ENCODE peak calls at places on chromosomes 12 and 14, in eight cellular contexts. T is Caco-2; I is cardiac muscle cell; Z is MM.1S; D is psoas muscle; B is CD8-positive, alpha-beta memory T cell; N is astrocyte; L is tibial nerve. M is an unnamed sample.
A peak's percentile ranks its signal among the peaks of the same experiment; 100 is the strongest.

GRCh38 chr12:8446642-8447547 is 8.9 kb upstream of the CLEC6A start:
- DNase-seq in T (no peak), I (no peak), Z (no peak), D (no peak), B (no peak), N (no peak), L (no peak), M (no peak)

GRCh38 chr12:12807970-12808702 is 5.0 kb upstream of the DDX47 start:
- DNase-seq in T (no peak), I (no peak), Z (peak; percentile 79), D (peak; percentile 34), B (peak; percentile 27), N (no peak), L (no peak), M (peak; percentile 36)

GRCh38 chr14:31510222-31510621 is 22.4 kb upstream of the GPR33 start:
- DNase-seq in T (no peak), I (peak; percentile 37), Z (peak; percentile 7), D (no peak), B (no peak), N (peak; percentile 3), L (no peak), M (no peak)

GRCh38 chr14:63654346-63654745 is 12.7 kb upstream of the WDR89 start:
- DNase-seq in T (no peak), I (no peak), Z (no peak), D (no peak), B (no peak), N (peak; percentile 37), L (no peak), M (no peak)

GRCh38 chr12:85138833-85139232 is 102.7 kb downstream of the LRRIQ1 start:
- DNase-seq in T (no peak), I (no peak), Z (no peak), D (no peak), B (no peak), N (no peak), L (no peak), M (no peak)

GRCh38 chr12:49279706-49280159 is 14.9 kb downstream of the TUBA1C start:
- DNase-seq in T (no peak), I (no peak), Z (no peak), D (no peak), B (no peak), N (peak; percentile 54), L (no peak), M (no peak)

GRCh38 chr12:127926004-127926403 is 341.0 kb upstream of the TMEM132C start:
- DNase-seq in T (no peak), I (no peak), Z (no peak), D (no peak), B (no peak), N (peak; percentile 14), L (no peak), M (no peak)

GRCh38 chr12:31405021-31405420 is 79.1 kb upstream of the SINHCAF start:
- DNase-seq in T (no peak), I (no peak), Z (no peak), D (no peak), B (no peak), N (no peak), L (no peak), M (no peak)

GRCh38 chr12:53327435-53328042 is 6.1 kb upstream of the AAAS start:
- DNase-seq in T (no peak), I (peak; percentile 48), Z (no peak), D (no peak), B (no peak), N (no peak), L (no peak), M (no peak)

GRCh38 chr14:29043751-29044150 is 277.2 kb downstream of the FOXG1 start:
- DNase-seq in T (no peak), I (no peak), Z (no peak), D (no peak), B (no peak), N (no peak), L (no peak), M (no peak)
- H3K9me3 ChIP-seq in T (peaks cover 3% of the 10 kb centered on the region), I (no peaks in the 10 kb centered on the region), Z (no peaks in the 10 kb centered on the region), D (no peaks in the 10 kb centered on the region), B (no peaks in the 10 kb centered on the region), N (no peaks in the 10 kb centered on the region), L (no peaks in the 10 kb centered on the region), M (peaks cover 2% of the 10 kb centered on the region)

DNA sequence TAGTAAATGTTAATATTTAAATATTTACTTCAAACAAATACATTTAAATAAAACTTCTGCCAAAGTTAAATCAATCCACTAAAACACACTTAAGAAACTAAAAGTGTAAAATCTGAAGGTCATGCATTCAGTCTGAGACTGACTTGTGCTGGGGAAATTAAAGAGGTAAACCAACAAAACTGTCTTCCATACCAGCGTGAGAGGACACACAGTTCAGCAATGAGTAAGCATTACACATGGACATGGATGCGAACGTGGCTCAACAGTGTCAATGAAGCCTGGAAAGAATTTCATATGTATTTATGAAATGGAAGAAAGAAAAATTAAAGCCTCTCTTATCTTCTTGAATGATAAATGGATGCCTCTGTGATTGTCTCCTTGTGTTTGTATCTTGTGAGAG is 1052.3 kb downstream of the AACS start:
- DNase-seq in T (no peak), I (no peak), Z (no peak), D (no peak), B (no peak), N (no peak), L (no peak), M (no peak)
- H3K9me3 ChIP-seq in T (no peaks in the 10 kb centered on the region), I (no peaks in the 10 kb centered on the region), Z (no peaks in the 10 kb centered on the region), D (no peaks in the 10 kb centered on the region), B (no peaks in the 10 kb centered on the region), N (no peaks in the 10 kb centered on the region), L (no peaks in the 10 kb centered on the region), M (no peaks in the 10 kb centered on the region)

GRCh38 chr14:106788534-106788933 is 1262.2 kb downstream of the TMEM121 start:
- DNase-seq in T (no peak), I (no peak), Z (no peak), D (no peak), B (no peak), N (no peak), L (no peak), M (no peak)

GRCh38 chr14:106789318-106789717 is 1262.9 kb downstream of the TMEM121 start:
- DNase-seq in T (no peak), I (no peak), Z (no peak), D (no peak), B (no peak), N (no peak), L (no peak), M (no peak)

GRCh38 chr14:106792543-106792942 is 1266.2 kb downstream of the TMEM121 start:
- DNase-seq in T (no peak), I (no peak), Z (no peak), D (no peak), B (no peak), N (no peak), L (no peak), M (no peak)

GRCh38 chr14:106790189-106791036 is 1264.0 kb downstream of the TMEM121 start:
- DNase-seq in T (peak; percentile 86), I (no peak), Z (peak; percentile 71), D (peak; percentile 41), B (peak; percentile 53), N (no peak), L (no peak), M (peak; percentile 40)

DNA sequence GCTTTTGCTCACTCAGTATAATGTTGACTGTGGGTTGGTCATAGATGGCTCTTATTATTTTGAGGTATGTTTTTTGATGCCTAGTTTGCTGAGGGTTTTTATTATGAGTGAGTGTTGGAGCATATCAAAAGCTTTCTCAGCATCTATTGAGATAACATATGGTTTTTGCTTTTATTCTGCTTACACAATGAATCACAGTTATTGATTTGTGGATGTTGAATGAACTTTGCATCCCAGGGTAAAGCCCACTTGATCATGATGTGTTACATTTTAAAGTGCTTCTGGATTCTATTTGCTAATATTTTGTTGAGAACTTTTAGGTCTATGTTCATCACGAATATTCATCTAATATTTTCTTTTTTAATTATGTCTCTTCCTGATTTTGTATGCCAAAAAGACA is 1260.3 kb downstream of the TMEM121 start:
- DNase-seq in T (no peak), I (no peak), Z (no peak), D (no peak), B (no peak), N (no peak), L (no peak), M (no peak)
- H3K9me3 ChIP-seq in T (no peaks in the 10 kb centered on the region), I (no peaks in the 10 kb centered on the region), Z (no peaks in the 10 kb centered on the region), D (no peaks in the 10 kb centered on the region), B (no peaks in the 10 kb centered on the region), N (no peaks in the 10 kb centered on the region), L (no peaks in the 10 kb centered on the region), M (no peaks in the 10 kb centered on the region)

GRCh38 chr12:30396576-30396975 is 299.1 kb downstream of the IPO8 start:
- DNase-seq in T (no peak), I (no peak), Z (no peak), D (no peak), B (no peak), N (no peak), L (no peak), M (no peak)
- H3K9me3 ChIP-seq in T (peaks cover 25% of the 10 kb centered on the region), I (peaks cover 2% of the 10 kb centered on the region), Z (no peaks in the 10 kb centered on the region), D (no peaks in the 10 kb centered on the region), B (no peaks in the 10 kb centered on the region), N (peaks cover 10% of the 10 kb centered on the region), L (no peaks in the 10 kb centered on the region), M (no peaks in the 10 kb centered on the region)

GRCh38 chr12:34401659-34402227 is 379.4 kb downstream of the ALG10 start:
- DNase-seq in T (no peak), I (no peak), Z (no peak), D (peak; percentile 7), B (no peak), N (no peak), L (peak; percentile 4), M (no peak)
- H3K9me3 ChIP-seq in T (peaks cover 63% of the 10 kb centered on the region), I (no peaks in the 10 kb centered on the region), Z (no peaks in the 10 kb centered on the region), D (no peaks in the 10 kb centered on the region), B (no peaks in the 10 kb centered on the region), N (peaks cover 45% of the 10 kb centered on the region), L (no peaks in the 10 kb centered on the region), M (peaks cover 4% of the 10 kb centered on the region)

GRCh38 chr14:106067935-106068334 is 541.6 kb downstream of the TMEM121 start:
- DNase-seq in T (no peak), I (no peak), Z (no peak), D (no peak), B (no peak), N (no peak), L (no peak), M (no peak)
- H3K9me3 ChIP-seq in T (no peaks in the 10 kb centered on the region), I (no peaks in the 10 kb centered on the region), Z (no peaks in the 10 kb centered on the region), D (no peaks in the 10 kb centered on the region), B (no peaks in the 10 kb centered on the region), N (peaks cover under 1% of the 10 kb centered on the region), L (no peaks in the 10 kb centered on the region), M (no peaks in the 10 kb centered on the region)

M was measured in T-helper 17 cell.